ENCODE peak calls at places on chromosomes 5 and 9, in nine cellular contexts. E is hepatocyte; U is activated CD8-positive, alpha-beta T cell treated with anti-CD3 and anti-CD28 coated beads for 36 hours; R is WERI-Rb-1; T is AG04449; S is AG10803; Y is ascending aorta; O is dorsolateral prefrontal cortex; L is CD14-positive monocyte. J is an unnamed sample.
A peak's percentile ranks its signal among the peaks of the same experiment; 100 is the strongest.

GRCh38 chr5:33761139-33761538 is 130.7 kb downstream of the ADAMTS12 start:
- DNase-seq in E (no peak), Y (no peak), U (no peak), S (peak; percentile 64), R (no peak), T (no peak), O (no peak), L (no peak), J (peak; percentile 33)

GRCh38 chr5:80204808-80205614 is 50.8 kb downstream of the SERINC5 start:
- DNase-seq in O (no peak), E (peak; percentile 73), R (no peak), U (no peak), T (no peak), S (no peak), Y (no peak), L (no peak), J (no peak)

GRCh38 chr9:115234094-115234493 is 116.1 kb upstream of the TNC start:
- DNase-seq in S (peak; percentile 92), T (peak; percentile 73), L (no peak), R (no peak), Y (no peak), E (peak; percentile 19), O (no peak), U (no peak), J (no peak)

GRCh38 chr5:139807647-139808030 is 12.0 kb downstream of the PSD2 start:
- DNase-seq in E (no peak), T (no peak), U (no peak), Y (no peak), R (no peak), S (no peak), O (no peak), L (no peak), J (no peak)

GRCh38 chr5:176818391-176819098 is 8.2 kb downstream of the UNC5A start:
- DNase-seq in U (peak; percentile 77), S (no peak), L (no peak), E (no peak), O (no peak), R (no peak), Y (no peak), T (no peak), J (no peak)

GRCh38 chr5:66333192-66333591 is 189.1 kb downstream of the SREK1 start:
- DNase-seq in R (no peak), T (no peak), L (no peak), S (no peak), U (no peak), E (no peak), O (no peak), Y (no peak), J (no peak)

GRCh38 chr9:123338710-123339665 is 17.0 kb upstream of the CRB2 start:
- DNase-seq in U (peak; percentile 94), O (peak; percentile 65), T (no peak), Y (no peak), S (no peak), R (no peak), L (peak; percentile 87), E (no peak), J (no peak)

GRCh38 chr5:138789771-138790242 is 36.6 kb downstream of the CTNNA1 start:
- DNase-seq in S (peak; percentile 28), E (peak; percentile 34), Y (no peak), T (no peak), O (no peak), R (no peak), L (no peak), U (peak; percentile 13), J (peak; percentile 7)

GRCh38 chr5:180391276-180391675 is 38.1 kb upstream of the GFPT2 start:
- DNase-seq in L (no peak), Y (no peak), T (no peak), U (no peak), R (no peak), E (no peak), S (no peak), O (no peak), J (no peak)

GRCh38 chr9:38371495-38371894 is 21.0 kb upstream of the ALDH1B1 start:
- DNase-seq in U (peak; percentile 46), L (no peak), E (peak; percentile 67), Y (peak; percentile 63), S (peak; percentile 52), O (no peak), T (no peak), R (peak; percentile 73), J (no peak)

GRCh38 chr5:56409331-56410190 is 176.4 kb upstream of the ANKRD55 start:
- DNase-seq in E (peak; percentile 76), U (no peak), T (peak; percentile 50), O (no peak), L (no peak), S (peak; percentile 42), R (peak; percentile 94), Y (no peak), J (no peak)

GRCh38 chr5:12854386-12854785 is 950.1 kb upstream of the CTNND2 start:
- DNase-seq in E (no peak), T (no peak), R (no peak), S (no peak), Y (no peak), L (no peak), O (no peak), U (no peak), J (no peak)

GRCh38 chr9:35910613-35911488 is 1.6 kb downstream of the SPAAR start:
- DNase-seq in R (peak; percentile 54), Y (no peak), U (peak; percentile 68), T (no peak), E (peak; percentile 44), O (no peak), S (peak; percentile 67), L (no peak), J (no peak)

GRCh38 chr5:32144637-32145207 is 29.4 kb downstream of the GOLPH3 start:
- DNase-seq in Y (no peak), S (no peak), L (no peak), U (no peak), R (no peak), O (no peak), T (no peak), E (no peak), J (no peak)

GRCh38 chr9:131289301-131290038 is at the start of gene PLPP7:
- DNase-seq in S (peak; percentile 79), E (no peak), R (peak; percentile 84), L (no peak), T (no peak), Y (peak; percentile 91), U (no peak), O (peak; percentile 89), J (peak; percentile 57)

GRCh38 chr5:68041293-68041692 is 174.3 kb upstream of the PIK3R1 start:
- DNase-seq in S (no peak), E (no peak), U (no peak), O (no peak), Y (no peak), T (no peak), L (peak; percentile 48), R (no peak), J (no peak)

GRCh38 chr5:88734983-88735382 is 148.0 kb downstream of the MEF2C start:
- DNase-seq in L (no peak), T (no peak), Y (no peak), U (no peak), E (no peak), O (peak; percentile 13), R (no peak), S (no peak), J (no peak)

GRCh38 chr9:124779368-124780059 is 2.6 kb downstream of the OLFML2A start:
- DNase-seq in O (no peak), L (no peak), Y (no peak), E (peak; percentile 64), R (peak; percentile 6), T (peak; percentile 77), U (no peak), S (peak; percentile 92), J (peak; percentile 36)

GRCh38 chr5:102755691-102756371 is 726 bp downstream of the PAM start:
- DNase-seq in T (peak; percentile 26), R (peak; percentile 42), L (peak; percentile 81), U (peak; percentile 89), O (peak; percentile 39), Y (peak; percentile 91), E (peak; percentile 88), S (peak; percentile 77), J (peak; percentile 60)
- TF ChIP-seq CTCF in T (no peak), R (no peak), L (no peak), U (no peak), O (no peak), Y (no peak), E (no peak), S (no peak), J (no peak)

DNA sequence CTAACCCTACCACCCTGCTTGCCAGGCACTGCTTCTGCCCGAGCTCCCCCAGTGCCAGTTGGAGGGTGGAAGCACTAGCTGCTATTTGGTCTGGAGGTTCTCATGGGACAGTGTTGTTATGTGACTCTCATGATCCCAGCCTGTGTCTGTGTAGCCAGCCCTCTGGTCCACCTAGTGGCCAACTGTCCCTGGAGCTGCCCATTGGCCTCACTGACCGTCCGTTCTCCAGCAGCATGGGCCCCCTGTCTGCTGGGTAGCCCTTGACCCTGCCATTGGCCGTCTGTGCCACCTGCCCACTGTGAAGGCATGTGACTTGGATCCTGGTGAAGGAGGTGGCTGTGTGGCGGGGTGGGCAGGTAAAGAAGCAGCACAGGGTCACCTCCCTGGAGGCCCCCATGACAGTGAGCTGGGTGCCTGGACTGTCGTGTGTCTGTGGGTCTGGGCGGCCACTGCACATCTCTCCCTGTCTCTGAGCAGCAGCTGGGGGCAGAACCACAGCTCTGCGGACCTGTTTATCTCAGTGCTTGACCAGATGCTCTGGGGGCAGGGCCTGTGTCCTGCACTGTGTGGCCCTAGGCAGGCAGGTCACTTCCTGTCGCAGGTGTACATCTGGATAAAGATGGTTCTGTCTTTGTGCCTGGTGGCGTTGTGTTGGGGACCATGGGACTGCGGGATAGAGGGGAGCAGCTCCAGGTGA is 11.4 kb downstream of the PHF2 start:
- DNase-seq in L (peak; percentile 26), E (peak; percentile 7), R (peak; percentile 50), Y (peak; percentile 56), T (no peak), S (no peak), O (no peak), U (no peak), J (no peak)
- TF ChIP-seq CTCF in L (peak; percentile 17), E (no peak), R (peak; percentile 91), Y (no peak), T (peak; percentile 15), S (peak; percentile 29), O (no peak), U (no peak), J (peak; percentile 19)

DNA sequence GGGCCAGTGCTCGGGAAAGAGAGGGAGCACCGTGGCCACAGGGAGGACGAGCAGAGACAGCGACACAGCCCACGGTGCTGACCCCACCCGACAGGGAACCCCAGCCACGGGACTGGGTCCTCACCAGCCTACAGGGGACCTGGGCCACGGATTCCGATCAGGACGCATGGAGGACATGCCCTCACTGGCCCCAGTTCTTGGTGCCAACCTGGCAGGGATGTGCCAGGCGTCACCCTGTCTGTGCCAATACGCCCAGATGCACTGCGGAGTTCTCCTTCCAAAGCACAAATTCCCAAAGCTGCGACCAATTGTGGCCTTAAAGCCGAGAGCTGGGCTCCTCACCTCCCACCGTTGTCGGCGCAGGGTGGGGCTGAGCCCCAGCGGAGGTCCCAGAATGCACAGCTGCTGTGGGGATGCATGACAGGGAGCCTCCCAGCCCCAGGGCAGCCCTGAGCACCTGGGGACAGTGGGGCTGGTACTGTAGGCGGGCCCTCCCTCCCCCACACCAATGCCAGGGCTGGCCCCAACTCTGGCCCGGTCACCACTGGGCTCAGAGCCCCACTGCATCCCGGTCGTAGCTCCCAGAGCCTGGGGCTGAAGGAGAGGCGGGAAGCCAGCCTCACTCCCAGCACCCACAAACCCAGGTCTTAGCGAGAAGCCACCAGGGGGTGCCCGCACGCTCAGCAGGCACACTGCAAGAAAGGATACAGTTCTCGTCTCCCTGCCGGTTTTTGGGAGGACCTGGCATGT is 44.2 kb downstream of the NKD2 start:
- DNase-seq in S (peak; percentile 11), T (no peak), Y (no peak), E (no peak), L (no peak), U (no peak), O (no peak), R (no peak), J (no peak)
- TF ChIP-seq CTCF in S (peak; percentile 16), T (peak; percentile 37), Y (no peak), E (no peak), L (no peak), U (no peak), O (no peak), R (no peak), J (no peak)

GRCh38 chr5:1363160-1363559 is 18.3 kb upstream of the CLPTM1L start:
- DNase-seq in O (no peak), E (no peak), U (no peak), S (no peak), L (peak; percentile 11), Y (no peak), T (no peak), R (no peak), J (no peak)
- TF ChIP-seq CTCF in O (no peak), E (no peak), U (no peak), S (no peak), L (no peak), Y (no peak), T (no peak), R (no peak), J (no peak)

J was measured in nephron progenitor cell.